ENCODE peak calls at places on chromosomes 2 and 18, in five cellular contexts. E, M, R, J and K are unnamed samples.

GRCh38 chr2:8395718-8396117 is 286.1 kb upstream of the ID2 start:
- DNase-seq in E (no peak), M (no peak), R (no peak), J (no peak), K (no peak)

GRCh38 chr18:79203017-79203605 is 133.9 kb downstream of the ATP9B start:
- DNase-seq in E (no peak), M (no peak), R (no peak), J (no peak), K (no peak)

GRCh38 chr2:43005975-43006833 is 213.8 kb upstream of the HAAO start:
- DNase-seq in E (no peak), M (no peak), R (no peak), J (no peak), K (no peak)

GRCh38 chr18:902179-902718 is 2.4 kb upstream of the ADCYAP1 start:
- DNase-seq in E (no peak), M (no peak), R (peak; percentile 24), J (no peak), K (no peak)

GRCh38 chr2:75292826-75293225 is 93.5 kb upstream of the TACR1 start:
- DNase-seq in E (no peak), M (no peak), R (no peak), J (no peak), K (no peak)

GRCh38 chr2:61423714-61424113 is 47.2 kb downstream of the USP34 start:
- DNase-seq in E (no peak), M (no peak), R (no peak), J (no peak), K (no peak)

GRCh38 chr2:26550276-26551015 is 72.5 kb upstream of the OTOF start:
- DNase-seq in E (no peak), M (peak; percentile 21), R (no peak), J (no peak), K (no peak)

GRCh38 chr2:64404743-64405142 is 49.2 kb upstream of the LGALSL start:
- DNase-seq in E (no peak), M (no peak), R (no peak), J (no peak), K (no peak)

GRCh38 chr2:172893111-172893510 is 157.5 kb downstream of the RAPGEF4 start:
- DNase-seq in E (no peak), M (no peak), R (no peak), J (no peak), K (no peak)

GRCh38 chr2:96111257-96111640 is 5.1 kb downstream of the ADRA2B start:
- DNase-seq in E (no peak), M (peak; percentile 19), R (no peak), J (no peak), K (no peak)

GRCh38 chr2:222518570-222519381 is 94.4 kb downstream of the SGPP2 start:
- DNase-seq in E (no peak), M (no peak), R (no peak), J (no peak), K (no peak)

GRCh38 chr2:33494877-33495641 is 18.6 kb downstream of the RASGRP3 start:
- DNase-seq in E (no peak), M (no peak), R (no peak), J (no peak), K (no peak)